ENCODE peak calls at places on chromosomes 7 and 10, in ten cellular contexts. One of them, this sample, is unnamed.

GRCh38 chr7:133591704-133592340 is 338.9 kb downstream of the EXOC4 start:
- DNase-seq in MM.1S: no peak
- DNase-seq in cardiac muscle cell: no peak
- DNase-seq in HCT116: no peak
- DNase-seq in body of pancreas: no peak
- DNase-seq in lower lobe of right lung: no peak
- DNase-seq in epithelial cell of esophagus: no peak
- DNase-seq in type B pancreatic cell: no peak
- DNase-seq in H9: no peak
- DNase-seq in neural progenitor cell: no peak
- DNase-seq in this sample: no peak

GRCh38 chr10:97713351-97713827 is at the start of gene MARVELD1:
- DNase-seq in MM.1S: no peak
- DNase-seq in cardiac muscle cell: peak
- DNase-seq in HCT116: no peak
- DNase-seq in body of pancreas: peak
- DNase-seq in lower lobe of right lung: peak
- DNase-seq in epithelial cell of esophagus: peak
- DNase-seq in type B pancreatic cell: no peak
- DNase-seq in H9: peak
- DNase-seq in neural progenitor cell: peak
- DNase-seq in this sample: no peak

GRCh38 chr7:14900051-14900450 is 2.5 kb downstream of the DGKB start:
- DNase-seq in MM.1S: no peak
- DNase-seq in cardiac muscle cell: no peak
- DNase-seq in HCT116: no peak
- DNase-seq in body of pancreas: no peak
- DNase-seq in lower lobe of right lung: no peak
- DNase-seq in epithelial cell of esophagus: peak
- DNase-seq in type B pancreatic cell: no peak
- DNase-seq in H9: no peak
- DNase-seq in neural progenitor cell: no peak
- DNase-seq in this sample: no peak

GRCh38 chr7:117124585-117125220 is 171.4 kb downstream of the ST7 start:
- DNase-seq in MM.1S: peak
- DNase-seq in cardiac muscle cell: peak
- DNase-seq in HCT116: peak
- DNase-seq in body of pancreas: peak
- DNase-seq in lower lobe of right lung: peak
- DNase-seq in epithelial cell of esophagus: peak
- DNase-seq in type B pancreatic cell: no peak
- DNase-seq in H9: no peak
- DNase-seq in neural progenitor cell: no peak
- DNase-seq in this sample: peak

GRCh38 chr7:131400833-131401593 is 73.3 kb downstream of the MKLN1 start:
- DNase-seq in MM.1S: no peak
- DNase-seq in cardiac muscle cell: peak
- DNase-seq in HCT116: no peak
- DNase-seq in body of pancreas: no peak
- DNase-seq in lower lobe of right lung: no peak
- DNase-seq in epithelial cell of esophagus: no peak
- DNase-seq in type B pancreatic cell: no peak
- DNase-seq in H9: no peak
- DNase-seq in neural progenitor cell: no peak
- DNase-seq in this sample: no peak

GRCh38 chr10:27611209-27611608 is 107.1 kb downstream of the RAB18 start:
- DNase-seq in MM.1S: no peak
- DNase-seq in cardiac muscle cell: no peak
- DNase-seq in HCT116: no peak
- DNase-seq in body of pancreas: no peak
- DNase-seq in lower lobe of right lung: no peak
- DNase-seq in epithelial cell of esophagus: peak
- DNase-seq in type B pancreatic cell: no peak
- DNase-seq in H9: no peak
- DNase-seq in neural progenitor cell: no peak
- DNase-seq in this sample: no peak

GRCh38 chr7:2796358-2797352 is 47.5 kb downstream of the GNA12 start:
- DNase-seq in MM.1S: no peak
- DNase-seq in cardiac muscle cell: peak
- DNase-seq in HCT116: no peak
- DNase-seq in body of pancreas: no peak
- DNase-seq in lower lobe of right lung: no peak
- DNase-seq in epithelial cell of esophagus: no peak
- DNase-seq in type B pancreatic cell: no peak
- DNase-seq in H9: no peak
- DNase-seq in neural progenitor cell: no peak
- DNase-seq in this sample: no peak

GRCh38 chr7:33973235-33974015 is 68.1 kb downstream of the BMPER start:
- DNase-seq in MM.1S: no peak
- DNase-seq in cardiac muscle cell: no peak
- DNase-seq in HCT116: no peak
- DNase-seq in body of pancreas: no peak
- DNase-seq in lower lobe of right lung: no peak
- DNase-seq in epithelial cell of esophagus: peak
- DNase-seq in type B pancreatic cell: no peak
- DNase-seq in H9: no peak
- DNase-seq in neural progenitor cell: no peak
- DNase-seq in this sample: no peak

GRCh38 chr10:58781873-58782488 is 269.3 kb downstream of the BICC1 start:
- DNase-seq in MM.1S: peak
- DNase-seq in cardiac muscle cell: peak
- DNase-seq in HCT116: peak
- DNase-seq in body of pancreas: no peak
- DNase-seq in lower lobe of right lung: no peak
- DNase-seq in epithelial cell of esophagus: peak
- DNase-seq in type B pancreatic cell: no peak
- DNase-seq in H9: no peak
- DNase-seq in neural progenitor cell: peak
- DNase-seq in this sample: peak

GRCh38 chr7:150458235-150458634 is 7.8 kb downstream of the GIMAP8 start:
- DNase-seq in MM.1S: no peak
- DNase-seq in cardiac muscle cell: no peak
- DNase-seq in HCT116: no peak
- DNase-seq in body of pancreas: no peak
- DNase-seq in lower lobe of right lung: no peak
- DNase-seq in epithelial cell of esophagus: no peak
- DNase-seq in type B pancreatic cell: no peak
- DNase-seq in H9: no peak
- DNase-seq in neural progenitor cell: no peak
- DNase-seq in this sample: no peak

GRCh38 chr7:69585169-69585568 is 13.1 kb upstream of the AUTS2 start:
- DNase-seq in MM.1S: no peak
- DNase-seq in cardiac muscle cell: no peak
- DNase-seq in HCT116: no peak
- DNase-seq in body of pancreas: no peak
- DNase-seq in lower lobe of right lung: no peak
- DNase-seq in epithelial cell of esophagus: no peak
- DNase-seq in type B pancreatic cell: no peak
- DNase-seq in H9: no peak
- DNase-seq in neural progenitor cell: no peak
- DNase-seq in this sample: no peak

GRCh38 chr7:43669286-43670081 is 59.8 kb downstream of the COA1 start:
- DNase-seq in MM.1S: no peak
- DNase-seq in cardiac muscle cell: no peak
- DNase-seq in HCT116: no peak
- DNase-seq in body of pancreas: no peak
- DNase-seq in lower lobe of right lung: no peak
- DNase-seq in epithelial cell of esophagus: no peak
- DNase-seq in type B pancreatic cell: no peak
- DNase-seq in H9: peak
- DNase-seq in neural progenitor cell: no peak
- DNase-seq in this sample: no peak

GRCh38 chr10:30320248-30320647 is 28.8 kb downstream of the MTPAP start:
- DNase-seq in MM.1S: no peak
- DNase-seq in cardiac muscle cell: no peak
- DNase-seq in HCT116: no peak
- DNase-seq in body of pancreas: no peak
- DNase-seq in lower lobe of right lung: no peak
- DNase-seq in epithelial cell of esophagus: no peak
- DNase-seq in type B pancreatic cell: no peak
- DNase-seq in H9: no peak
- DNase-seq in neural progenitor cell: no peak
- DNase-seq in this sample: no peak

GRCh38 chr10:30324448-30325110 is 24.5 kb downstream of the MTPAP start:
- DNase-seq in MM.1S: no peak
- DNase-seq in cardiac muscle cell: no peak
- DNase-seq in HCT116: no peak
- DNase-seq in body of pancreas: no peak
- DNase-seq in lower lobe of right lung: no peak
- DNase-seq in epithelial cell of esophagus: no peak
- DNase-seq in type B pancreatic cell: no peak
- DNase-seq in H9: no peak
- DNase-seq in neural progenitor cell: no peak
- DNase-seq in this sample: no peak
- TF ChIP-seq CTCF in MM.1S: no peak
- TF ChIP-seq CTCF in cardiac muscle cell: no peak
- TF ChIP-seq CTCF in HCT116: no peak
- TF ChIP-seq CTCF in body of pancreas: no peak
- TF ChIP-seq CTCF in lower lobe of right lung: no peak
- TF ChIP-seq CTCF in epithelial cell of esophagus: no peak
- TF ChIP-seq CTCF in type B pancreatic cell: no peak
- TF ChIP-seq CTCF in H9: no peak
- TF ChIP-seq CTCF in neural progenitor cell: no peak
- TF ChIP-seq CTCF in this sample: no peak

GRCh38 chr7:79736418-79736817 is 283.0 kb upstream of the MAGI2 start:
- DNase-seq in MM.1S: no peak
- DNase-seq in cardiac muscle cell: no peak
- DNase-seq in HCT116: no peak
- DNase-seq in body of pancreas: no peak
- DNase-seq in lower lobe of right lung: no peak
- DNase-seq in epithelial cell of esophagus: no peak
- DNase-seq in type B pancreatic cell: no peak
- DNase-seq in H9: no peak
- DNase-seq in neural progenitor cell: no peak
- DNase-seq in this sample: no peak

GRCh38 chr7:79740076-79740475 is 286.6 kb upstream of the MAGI2 start:
- DNase-seq in MM.1S: no peak
- DNase-seq in cardiac muscle cell: no peak
- DNase-seq in HCT116: no peak
- DNase-seq in body of pancreas: no peak
- DNase-seq in lower lobe of right lung: no peak
- DNase-seq in epithelial cell of esophagus: no peak
- DNase-seq in type B pancreatic cell: no peak
- DNase-seq in H9: no peak
- DNase-seq in neural progenitor cell: no peak
- DNase-seq in this sample: no peak

DNA sequence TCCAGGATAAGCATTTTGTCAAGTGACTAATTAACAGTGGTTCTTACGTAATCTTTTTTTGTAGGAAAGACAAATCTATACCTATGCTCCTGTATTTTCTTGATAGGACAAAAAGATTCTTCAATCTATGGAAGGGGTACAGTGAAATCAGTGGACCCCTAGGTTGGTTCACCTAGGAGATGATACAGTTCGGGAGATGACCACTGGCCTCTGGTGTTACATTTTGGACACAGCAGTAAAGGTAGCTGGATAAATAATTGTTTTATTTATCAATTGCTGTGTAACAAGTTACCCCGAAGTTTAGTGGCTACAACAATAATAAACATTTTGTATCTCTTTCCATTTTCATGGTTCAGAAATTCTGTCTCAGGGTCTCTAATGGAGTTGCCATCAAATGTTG is 288.2 kb upstream of the MAGI2 start:
- DNase-seq in MM.1S: no peak
- DNase-seq in cardiac muscle cell: peak
- DNase-seq in HCT116: no peak
- DNase-seq in body of pancreas: no peak
- DNase-seq in lower lobe of right lung: no peak
- DNase-seq in epithelial cell of esophagus: no peak
- DNase-seq in type B pancreatic cell: no peak
- DNase-seq in H9: no peak
- DNase-seq in neural progenitor cell: no peak
- DNase-seq in this sample: no peak
- TF ChIP-seq CTCF in MM.1S: peak
- TF ChIP-seq CTCF in cardiac muscle cell: peak
- TF ChIP-seq CTCF in HCT116: peak
- TF ChIP-seq CTCF in body of pancreas: no peak
- TF ChIP-seq CTCF in lower lobe of right lung: no peak
- TF ChIP-seq CTCF in epithelial cell of esophagus: peak
- TF ChIP-seq CTCF in type B pancreatic cell: no peak
- TF ChIP-seq CTCF in H9: peak
- TF ChIP-seq CTCF in neural progenitor cell: peak
- TF ChIP-seq CTCF in this sample: no peak

DNA sequence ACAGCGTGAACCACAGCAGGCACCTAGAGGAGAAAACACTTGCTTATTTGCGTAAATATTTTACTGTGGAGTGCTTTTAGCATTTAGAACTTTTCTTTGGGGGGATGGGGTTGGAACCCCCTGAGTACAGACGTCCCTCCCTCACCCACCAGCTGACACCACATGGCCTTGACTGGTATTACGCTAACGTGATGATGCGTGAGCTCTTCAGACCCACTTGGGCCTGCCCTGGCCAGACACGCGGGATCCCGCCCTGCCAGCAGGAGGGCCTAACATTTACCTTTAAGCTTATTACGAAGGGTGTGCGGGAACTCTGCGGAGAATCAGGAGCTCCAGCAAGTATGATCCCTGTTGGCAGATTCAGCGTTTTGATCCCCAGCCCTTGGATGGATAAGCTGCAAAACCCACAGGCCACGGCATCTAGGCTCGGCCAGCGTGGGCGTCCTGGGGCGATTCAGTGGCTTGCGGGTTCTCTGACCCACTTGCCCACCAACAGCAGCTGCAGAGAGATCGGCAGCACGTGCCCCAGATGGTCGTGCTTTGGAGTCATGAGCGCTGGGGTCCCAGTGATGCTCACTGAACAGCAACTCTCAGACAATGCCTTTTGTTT is 545.5 kb upstream of the FOXK1 start:
- DNase-seq in MM.1S: no peak
- DNase-seq in cardiac muscle cell: no peak
- DNase-seq in HCT116: no peak
- DNase-seq in body of pancreas: no peak
- DNase-seq in lower lobe of right lung: peak
- DNase-seq in epithelial cell of esophagus: no peak
- DNase-seq in type B pancreatic cell: no peak
- DNase-seq in H9: no peak
- DNase-seq in neural progenitor cell: no peak
- DNase-seq in this sample: no peak
- TF ChIP-seq CTCF in MM.1S: no peak
- TF ChIP-seq CTCF in cardiac muscle cell: no peak
- TF ChIP-seq CTCF in HCT116: no peak
- TF ChIP-seq CTCF in body of pancreas: no peak
- TF ChIP-seq CTCF in lower lobe of right lung: no peak
- TF ChIP-seq CTCF in epithelial cell of esophagus: no peak
- TF ChIP-seq CTCF in type B pancreatic cell: peak
- TF ChIP-seq CTCF in H9: peak
- TF ChIP-seq CTCF in neural progenitor cell: no peak
- TF ChIP-seq CTCF in this sample: no peak

DNA sequence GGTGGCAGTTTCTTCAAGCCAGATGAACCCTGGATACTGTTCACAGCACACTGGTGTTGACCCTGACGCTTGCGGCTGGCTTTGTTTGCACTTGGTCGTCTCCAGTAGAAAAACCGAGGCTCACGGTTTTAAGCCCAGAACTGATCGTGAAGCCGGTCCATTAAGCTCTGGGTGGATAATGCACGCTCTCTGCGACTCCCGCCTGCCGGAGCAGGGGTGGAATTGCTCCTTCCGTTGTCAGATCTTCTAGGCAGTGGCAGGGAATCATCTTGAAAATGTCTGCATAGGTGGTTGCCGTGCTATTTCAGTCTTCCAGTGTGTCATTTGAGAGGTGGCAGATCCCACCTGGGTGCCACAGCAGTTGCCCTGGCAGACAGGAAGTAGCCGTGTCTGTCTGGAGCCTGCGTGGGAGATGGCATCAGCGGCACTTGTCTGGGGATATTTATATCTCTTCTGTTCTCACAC is 35.9 kb upstream of the AP5Z1 start:
- DNase-seq in MM.1S: peak
- DNase-seq in cardiac muscle cell: peak
- DNase-seq in HCT116: no peak
- DNase-seq in body of pancreas: peak
- DNase-seq in lower lobe of right lung: no peak
- DNase-seq in epithelial cell of esophagus: peak
- DNase-seq in type B pancreatic cell: no peak
- DNase-seq in H9: no peak
- DNase-seq in neural progenitor cell: peak
- DNase-seq in this sample: no peak
- TF ChIP-seq CTCF in MM.1S: peak
- TF ChIP-seq CTCF in cardiac muscle cell: peak
- TF ChIP-seq CTCF in HCT116: no peak
- TF ChIP-seq CTCF in body of pancreas: peak
- TF ChIP-seq CTCF in lower lobe of right lung: peak
- TF ChIP-seq CTCF in epithelial cell of esophagus: peak
- TF ChIP-seq CTCF in type B pancreatic cell: peak
- TF ChIP-seq CTCF in H9: no peak
- TF ChIP-seq CTCF in neural progenitor cell: no peak
- TF ChIP-seq CTCF in this sample: no peak

This sample was measured in GM13977.